ENCODE peak calls at places on chromosomes 6 and 20, in four cellular contexts. V, B, U and H are unnamed samples.

GRCh38 chr20:53492212-53492611 is 101.4 kb downstream of the ZNF217 start:
- DNase-seq in V (no peak), U (no peak), B (no peak), H (no peak)

GRCh38 chr20:4171538-4172116 is 156.3 kb upstream of the RNF24 start:
- DNase-seq in V (no peak), U (no peak), B (no peak), H (no peak)

GRCh38 chr20:528923-529594 is 14.5 kb downstream of the CSNK2A1 start:
- DNase-seq in U (peak; percentile 17), B (no peak), V (peak; percentile 94), H (peak; percentile 88)

GRCh38 chr6:150270330-150271052 is 98.3 kb upstream of the IYD start:
- DNase-seq in U (no peak), B (no peak), V (no peak), H (no peak)

GRCh38 chr20:14951707-14952106 is 614.3 kb upstream of the FLRT3 start:
- DNase-seq in U (peak; percentile 39), V (peak; percentile 62), B (no peak), H (no peak)

GRCh38 chr6:156485145-156485544 is 292.0 kb upstream of the ARID1B start:
- DNase-seq in U (no peak), B (no peak), V (no peak), H (no peak)

GRCh38 chr6:37551002-37551401 is 51.3 kb upstream of the CCDC167 start:
- DNase-seq in B (peak; percentile 21), V (no peak), U (no peak), H (no peak)

GRCh38 chr6:21163110-21163837 is 430.3 kb upstream of the SOX4 start:
- DNase-seq in U (no peak), B (no peak), V (peak; percentile 56), H (no peak)

GRCh38 chr6:71349395-71349794 is 60.8 kb downstream of the OGFRL1 start:
- DNase-seq in V (peak; percentile 71), B (peak; percentile 37), U (no peak), H (no peak)

GRCh38 chr6:20856681-20857288 is 322.5 kb downstream of the CDKAL1 start:
- DNase-seq in B (no peak), U (no peak), V (no peak), H (no peak)

GRCh38 chr20:49813305-49813974 is 812 bp downstream of the SLC9A8 start:
- DNase-seq in B (no peak), U (no peak), V (no peak), H (no peak)

GRCh38 chr20:19936801-19937583 is 80.2 kb upstream of the NAA20 start:
- DNase-seq in U (no peak), V (no peak), B (peak; percentile 23), H (no peak)

GRCh38 chr6:137223370-137224131 is 4.4 kb upstream of the IFNGR1 start:
- DNase-seq in U (no peak), V (peak; percentile 89), B (peak; percentile 38), H (no peak)

GRCh38 chr20:46122516-46123481 is 4.7 kb downstream of the CD40 start:
- DNase-seq in U (no peak), B (no peak), V (no peak), H (no peak)

GRCh38 chr20:21175433-21175832 is 49.6 kb downstream of the KIZ start:
- DNase-seq in V (no peak), B (peak; percentile 4), U (no peak), H (no peak)

GRCh38 chr6:117951783-117952182 is 44.7 kb downstream of the SLC35F1 start:
- DNase-seq in U (no peak), V (no peak), B (no peak), H (no peak)

GRCh38 chr6:6592836-6593235 is 4.3 kb downstream of the LY86 start:
- DNase-seq in B (peak; percentile 68), U (no peak), V (no peak), H (no peak)
- H3K4me3 ChIP-seq in B (peak overlapping the region; percentile 95), U (no peak overlapping the region), V (no peak overlapping the region), H (no peak overlapping the region)

GRCh38 chr6:168355716-168356522 is 36.3 kb upstream of the DACT2 start:
- DNase-seq in V (peak; percentile 12), U (no peak), B (no peak), H (no peak)
- TF ChIP-seq CTCF in V (peak; percentile 39), U (peak; percentile 1), B (no peak), H (peak; percentile 81)

GRCh38 chr6:154274175-154274574 is 82.4 kb downstream of the IPCEF1 start:
- DNase-seq in U (no peak), V (no peak), B (no peak), H (no peak)

GRCh38 chr6:154277578-154278128 is 79.0 kb downstream of the IPCEF1 start:
- DNase-seq in U (no peak), B (no peak), V (no peak), H (no peak)

DNA sequence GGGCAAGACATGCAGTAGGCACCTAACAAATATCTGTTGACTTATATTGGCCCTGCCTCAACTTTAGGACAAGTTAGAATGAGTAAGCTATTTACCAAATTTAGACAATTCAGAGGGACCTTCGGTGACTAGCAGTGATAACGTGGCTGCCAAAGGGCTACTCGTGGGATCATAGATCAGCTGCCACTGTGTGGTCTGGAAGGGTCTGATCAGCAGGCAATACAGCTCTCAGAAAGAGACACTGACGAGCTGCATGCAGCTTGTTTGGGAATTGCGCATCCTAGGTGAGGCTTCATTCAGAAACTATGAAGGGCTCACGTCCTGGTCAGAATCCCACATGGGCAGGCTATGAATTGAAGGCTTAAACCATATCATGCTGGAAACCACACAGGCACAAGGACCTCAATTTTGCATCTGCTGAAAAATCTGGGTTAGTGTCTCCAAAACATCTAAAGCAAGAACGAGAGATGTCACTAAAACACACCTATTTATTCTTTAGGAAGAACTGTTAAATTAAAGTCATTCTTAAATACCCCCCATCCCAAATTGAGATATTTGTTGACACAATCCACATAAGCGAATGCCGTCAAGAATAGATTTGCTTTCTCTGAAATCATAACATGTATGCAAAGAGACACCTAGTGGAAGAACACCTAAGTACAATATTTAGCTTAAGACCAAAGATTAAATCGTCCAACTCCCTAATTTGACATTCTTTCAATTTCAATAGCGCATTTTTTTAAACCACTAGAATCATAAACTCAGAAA is 79.6 kb downstream of the IPCEF1 start:
- DNase-seq in B (peak; percentile 65), U (no peak), V (peak; percentile 65), H (no peak)
- H3K4me3 ChIP-seq in B (no peak overlapping the region), U (no peak overlapping the region), V (peak overlapping the region; percentile 36), H (peak overlapping the region; percentile 30)

GRCh38 chr6:47181681-47182080 is 128.0 kb downstream of the TNFRSF21 start:
- DNase-seq in V (no peak), B (no peak), U (no peak), H (no peak)

GRCh38 chr6:47182291-47182957 is 127.3 kb downstream of the TNFRSF21 start:
- DNase-seq in B (no peak), V (no peak), U (no peak), H (no peak)

GRCh38 chr6:47175656-47176055 is 133.5 kb upstream of the ADGRF1 start:
- DNase-seq in B (no peak), U (no peak), V (no peak), H (no peak)

GRCh38 chr6:47180633-47181032 is 129.1 kb downstream of the TNFRSF21 start:
- DNase-seq in B (no peak), U (no peak), V (peak; percentile 90), H (no peak)

DNA sequence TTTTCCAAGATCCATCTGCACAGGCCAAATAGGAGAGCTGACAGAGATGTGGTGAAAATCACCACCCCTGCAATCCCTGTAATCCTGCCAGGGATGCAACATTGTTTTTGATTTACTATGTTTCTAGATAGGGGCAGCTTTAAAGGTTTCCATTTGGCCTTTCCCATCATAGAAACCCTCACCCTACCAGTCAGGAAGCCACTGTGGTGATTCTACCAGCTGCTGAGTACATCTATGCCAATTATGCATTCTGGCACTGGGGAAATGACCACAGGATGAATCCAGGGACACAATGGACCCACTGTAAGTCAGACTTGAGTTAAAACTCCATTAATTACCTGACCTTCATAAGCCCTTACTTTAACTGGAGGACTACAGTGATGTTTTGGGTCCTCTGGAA is 130.4 kb downstream of the TNFRSF21 start:
- DNase-seq in V (no peak), B (no peak), U (no peak), H (no peak)
- TF ChIP-seq CTCF in V (no peak), B (no peak), U (no peak), H (no peak)

DNA sequence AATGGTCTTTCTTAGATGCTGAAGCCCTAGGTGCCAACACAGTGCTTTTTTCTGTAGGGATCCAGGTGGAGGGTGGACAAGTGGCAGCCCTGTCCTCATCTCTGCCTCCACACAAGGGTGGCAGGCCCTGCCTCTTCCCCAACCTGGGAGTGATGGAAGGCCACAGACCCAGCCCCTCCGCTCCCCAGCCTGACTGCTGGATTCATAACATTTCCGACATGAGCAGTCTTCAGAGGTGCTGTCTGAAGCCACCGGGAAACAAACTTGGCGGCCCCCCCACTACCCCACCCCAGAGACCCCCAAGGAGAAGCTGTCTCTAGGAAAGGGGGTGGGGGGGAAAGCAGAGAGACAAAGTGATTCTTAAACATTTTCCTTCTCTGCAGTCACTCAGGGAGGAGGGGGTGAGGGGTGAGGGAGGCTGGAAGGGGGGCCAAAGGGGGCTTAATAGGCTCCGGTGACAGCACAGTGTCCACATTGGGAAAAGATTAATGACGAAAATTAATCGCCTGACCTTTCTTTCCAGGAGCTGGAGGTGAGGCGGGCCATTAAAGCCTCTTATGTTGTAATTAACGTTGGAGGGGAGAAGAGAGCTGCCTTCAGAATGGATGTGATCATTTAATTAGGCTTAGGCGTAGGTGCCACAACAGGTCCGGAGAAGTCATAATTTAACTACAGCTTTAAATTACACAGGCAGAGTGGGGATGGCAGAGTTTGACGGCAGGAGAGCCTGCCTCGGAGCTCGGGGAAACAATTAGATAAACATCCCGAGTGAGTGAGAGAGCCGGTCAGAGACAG is 76.8 kb upstream of the FOXP4 start:
- DNase-seq in V (no peak), U (no peak), B (no peak), H (no peak)
- H3K4me3 ChIP-seq in V (no peak overlapping the region), U (no peak overlapping the region), B (no peak overlapping the region), H (no peak overlapping the region)

DNA sequence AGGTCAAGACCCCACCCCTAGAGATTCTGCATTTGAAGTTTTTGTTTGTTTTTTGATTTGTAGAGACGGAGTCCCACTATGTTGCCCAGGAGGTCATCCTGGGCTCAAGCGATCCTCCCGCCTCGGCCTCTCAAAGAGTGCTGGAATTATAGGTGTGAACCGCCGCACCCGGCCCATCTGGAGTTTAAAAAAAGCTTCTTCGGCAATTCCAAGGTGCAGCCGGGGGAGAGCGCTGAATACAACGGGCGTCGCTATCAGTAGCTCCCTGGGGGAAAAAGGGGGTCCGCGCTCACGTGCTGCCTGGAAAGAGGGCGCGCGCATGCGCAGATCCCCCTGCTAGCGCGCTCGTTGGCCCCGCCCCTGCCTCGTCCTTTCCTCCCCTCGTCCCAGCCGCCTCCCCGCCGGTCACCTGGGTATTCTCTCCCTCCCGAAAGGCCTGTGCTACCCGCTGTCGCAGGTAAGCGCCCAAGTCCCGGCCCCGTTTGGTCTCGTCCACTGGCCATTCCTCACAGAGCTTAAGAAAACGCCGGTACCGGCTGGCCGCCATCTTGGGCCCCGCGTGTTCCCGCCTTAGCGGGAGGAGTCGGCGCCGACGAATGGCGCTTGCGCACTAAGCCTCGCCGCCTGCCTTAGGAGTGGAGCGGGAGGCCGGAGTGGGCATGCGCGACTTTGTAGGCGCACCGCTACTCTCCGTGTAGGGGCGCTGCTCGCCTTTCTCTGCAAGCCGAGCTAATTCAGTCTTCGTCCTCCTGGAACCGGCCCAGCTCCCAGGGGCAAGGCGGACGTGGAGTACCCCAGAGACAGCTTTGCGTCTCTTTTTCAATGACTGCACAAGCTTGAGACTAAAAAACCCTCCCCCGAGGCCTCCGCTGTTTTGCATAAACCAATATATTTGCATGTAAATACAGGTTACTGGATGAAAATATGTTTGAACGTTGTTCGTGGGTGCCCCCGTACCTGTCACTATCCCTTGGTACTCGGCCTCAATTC is at the start of gene UQCC2:
- DNase-seq in V (peak; percentile 95), U (peak; percentile 85), B (peak; percentile 98), H (peak; percentile 45)
- TF ChIP-seq CTCF in V (peak; percentile 54), U (peak; percentile 68), B (peak; percentile 50), H (peak; percentile 66)